ENCODE peak calls at places on chromosomes 3 and 15, in ten cellular contexts. One of them, this sample, is unnamed.

GRCh38 chr3:57951106-57951882 is 56.9 kb upstream of the FLNB start:
- DNase-seq in BE2C: peak; percentile 64
- DNase-seq in Daoy: peak; percentile 83
- DNase-seq in glomerular endothelial cell: no peak
- DNase-seq in amniotic stem cell: peak; percentile 49
- DNase-seq in AG20443: peak; percentile 86
- DNase-seq in Right ventricle myocardium superior: peak; percentile 85
- DNase-seq in effector CD8-positive, alpha-beta T cell: no peak
- DNase-seq in T-helper 1 cell: no peak
- DNase-seq in NCI-H1048: no peak
- DNase-seq in this sample: peak; percentile 79

GRCh38 chr3:153043729-153044314 is 118.2 kb upstream of the RAP2B start:
- DNase-seq in amniotic stem cell: no peak
- DNase-seq in T-helper 1 cell: no peak
- DNase-seq in effector CD8-positive, alpha-beta T cell: no peak
- DNase-seq in Right ventricle myocardium superior: no peak
- DNase-seq in glomerular endothelial cell: no peak
- DNase-seq in Daoy: no peak
- DNase-seq in BE2C: no peak
- DNase-seq in AG20443: peak; percentile 43
- DNase-seq in NCI-H1048: no peak
- DNase-seq in this sample: no peak

GRCh38 chr3:123301331-123302184 is 99.8 kb downstream of the SEC22A start:
- DNase-seq in NCI-H1048: no peak
- DNase-seq in BE2C: no peak
- DNase-seq in T-helper 1 cell: no peak
- DNase-seq in Daoy: no peak
- DNase-seq in amniotic stem cell: no peak
- DNase-seq in glomerular endothelial cell: no peak
- DNase-seq in effector CD8-positive, alpha-beta T cell: no peak
- DNase-seq in Right ventricle myocardium superior: peak; percentile 19
- DNase-seq in AG20443: peak; percentile 36
- DNase-seq in this sample: no peak

GRCh38 chr15:27074179-27074578 is 103.2 kb downstream of the GABRG3 start:
- DNase-seq in BE2C: no peak
- DNase-seq in AG20443: no peak
- DNase-seq in glomerular endothelial cell: no peak
- DNase-seq in NCI-H1048: no peak
- DNase-seq in effector CD8-positive, alpha-beta T cell: no peak
- DNase-seq in amniotic stem cell: no peak
- DNase-seq in T-helper 1 cell: no peak
- DNase-seq in Daoy: no peak
- DNase-seq in Right ventricle myocardium superior: no peak
- DNase-seq in this sample: no peak

GRCh38 chr3:115905871-115906270 is 282.6 kb downstream of the GAP43 start:
- DNase-seq in BE2C: no peak
- DNase-seq in T-helper 1 cell: no peak
- DNase-seq in effector CD8-positive, alpha-beta T cell: no peak
- DNase-seq in glomerular endothelial cell: no peak
- DNase-seq in NCI-H1048: no peak
- DNase-seq in Daoy: no peak
- DNase-seq in amniotic stem cell: no peak
- DNase-seq in AG20443: no peak
- DNase-seq in Right ventricle myocardium superior: no peak
- DNase-seq in this sample: no peak

GRCh38 chr15:79185199-79185598 is 94.6 kb upstream of the RASGRF1 start:
- DNase-seq in amniotic stem cell: no peak
- DNase-seq in AG20443: no peak
- DNase-seq in BE2C: peak; percentile 52
- DNase-seq in T-helper 1 cell: no peak
- DNase-seq in Daoy: no peak
- DNase-seq in Right ventricle myocardium superior: no peak
- DNase-seq in glomerular endothelial cell: no peak
- DNase-seq in effector CD8-positive, alpha-beta T cell: no peak
- DNase-seq in NCI-H1048: no peak
- DNase-seq in this sample: no peak

GRCh38 chr3:12509466-12509865 is 25.2 kb downstream of the TSEN2 start:
- DNase-seq in BE2C: no peak
- DNase-seq in T-helper 1 cell: no peak
- DNase-seq in effector CD8-positive, alpha-beta T cell: no peak
- DNase-seq in AG20443: no peak
- DNase-seq in Right ventricle myocardium superior: no peak
- DNase-seq in amniotic stem cell: no peak
- DNase-seq in Daoy: no peak
- DNase-seq in glomerular endothelial cell: no peak
- DNase-seq in NCI-H1048: no peak
- DNase-seq in this sample: no peak

GRCh38 chr15:91311986-91312385 is 211.9 kb downstream of the SV2B start:
- DNase-seq in T-helper 1 cell: peak; percentile 37
- DNase-seq in glomerular endothelial cell: no peak
- DNase-seq in AG20443: no peak
- DNase-seq in amniotic stem cell: no peak
- DNase-seq in Daoy: no peak
- DNase-seq in BE2C: no peak
- DNase-seq in NCI-H1048: no peak
- DNase-seq in Right ventricle myocardium superior: no peak
- DNase-seq in effector CD8-positive, alpha-beta T cell: no peak
- DNase-seq in this sample: no peak

GRCh38 chr15:71272932-71273331 is 157.7 kb downstream of the THSD4 start:
- DNase-seq in AG20443: no peak
- DNase-seq in BE2C: no peak
- DNase-seq in amniotic stem cell: no peak
- DNase-seq in Daoy: peak; percentile 40
- DNase-seq in glomerular endothelial cell: no peak
- DNase-seq in NCI-H1048: no peak
- DNase-seq in T-helper 1 cell: no peak
- DNase-seq in Right ventricle myocardium superior: no peak
- DNase-seq in effector CD8-positive, alpha-beta T cell: no peak
- DNase-seq in this sample: no peak

GRCh38 chr15:95440712-95441111 is 889.8 kb upstream of the NR2F2 start:
- DNase-seq in AG20443: no peak
- DNase-seq in amniotic stem cell: no peak
- DNase-seq in Right ventricle myocardium superior: no peak
- DNase-seq in effector CD8-positive, alpha-beta T cell: no peak
- DNase-seq in T-helper 1 cell: no peak
- DNase-seq in NCI-H1048: no peak
- DNase-seq in glomerular endothelial cell: no peak
- DNase-seq in BE2C: no peak
- DNase-seq in Daoy: no peak
- DNase-seq in this sample: no peak

GRCh38 chr3:62638316-62638715 is 236.9 kb downstream of the CADPS start:
- DNase-seq in glomerular endothelial cell: no peak
- DNase-seq in T-helper 1 cell: no peak
- DNase-seq in BE2C: no peak
- DNase-seq in amniotic stem cell: no peak
- DNase-seq in NCI-H1048: no peak
- DNase-seq in Daoy: no peak
- DNase-seq in Right ventricle myocardium superior: no peak
- DNase-seq in effector CD8-positive, alpha-beta T cell: no peak
- DNase-seq in AG20443: no peak
- DNase-seq in this sample: no peak

GRCh38 chr3:64295594-64295993 is 70.3 kb upstream of the PRICKLE2 start:
- DNase-seq in Right ventricle myocardium superior: no peak
- DNase-seq in T-helper 1 cell: no peak
- DNase-seq in BE2C: no peak
- DNase-seq in effector CD8-positive, alpha-beta T cell: no peak
- DNase-seq in amniotic stem cell: peak; percentile 51
- DNase-seq in AG20443: peak; percentile 82
- DNase-seq in glomerular endothelial cell: no peak
- DNase-seq in Daoy: peak; percentile 61
- DNase-seq in NCI-H1048: no peak
- DNase-seq in this sample: no peak

GRCh38 chr3:172031957-172032356 is 7.4 kb upstream of the FNDC3B start:
- DNase-seq in effector CD8-positive, alpha-beta T cell: no peak
- DNase-seq in glomerular endothelial cell: no peak
- DNase-seq in amniotic stem cell: no peak
- DNase-seq in Right ventricle myocardium superior: no peak
- DNase-seq in T-helper 1 cell: no peak
- DNase-seq in Daoy: no peak
- DNase-seq in AG20443: no peak
- DNase-seq in NCI-H1048: no peak
- DNase-seq in BE2C: no peak
- DNase-seq in this sample: no peak

GRCh38 chr15:58947179-58947578 is 13.7 kb upstream of the SLTM start:
- DNase-seq in T-helper 1 cell: no peak
- DNase-seq in Daoy: peak; percentile 19
- DNase-seq in effector CD8-positive, alpha-beta T cell: no peak
- DNase-seq in glomerular endothelial cell: no peak
- DNase-seq in AG20443: no peak
- DNase-seq in NCI-H1048: no peak
- DNase-seq in Right ventricle myocardium superior: no peak
- DNase-seq in amniotic stem cell: no peak
- DNase-seq in BE2C: no peak
- DNase-seq in this sample: no peak

GRCh38 chr15:90351479-90352108 is 490 bp upstream of the ZNF774 start:
- DNase-seq in glomerular endothelial cell: no peak
- DNase-seq in AG20443: no peak
- DNase-seq in amniotic stem cell: no peak
- DNase-seq in Right ventricle myocardium superior: no peak
- DNase-seq in BE2C: no peak
- DNase-seq in effector CD8-positive, alpha-beta T cell: no peak
- DNase-seq in Daoy: no peak
- DNase-seq in T-helper 1 cell: no peak
- DNase-seq in NCI-H1048: no peak
- DNase-seq in this sample: no peak

GRCh38 chr3:113714702-113715101 is 18.3 kb upstream of the USF3 start:
- DNase-seq in AG20443: no peak
- DNase-seq in NCI-H1048: no peak
- DNase-seq in glomerular endothelial cell: no peak
- DNase-seq in T-helper 1 cell: no peak
- DNase-seq in effector CD8-positive, alpha-beta T cell: no peak
- DNase-seq in amniotic stem cell: no peak
- DNase-seq in Daoy: no peak
- DNase-seq in BE2C: no peak
- DNase-seq in Right ventricle myocardium superior: no peak
- DNase-seq in this sample: no peak

GRCh38 chr15:29270169-29270955 is 740 bp upstream of the NSMCE3 start:
- DNase-seq in glomerular endothelial cell: no peak
- DNase-seq in BE2C: no peak
- DNase-seq in NCI-H1048: no peak
- DNase-seq in effector CD8-positive, alpha-beta T cell: no peak
- DNase-seq in Right ventricle myocardium superior: no peak
- DNase-seq in T-helper 1 cell: peak; percentile 73
- DNase-seq in amniotic stem cell: no peak
- DNase-seq in Daoy: no peak
- DNase-seq in AG20443: peak; percentile 16
- DNase-seq in this sample: no peak

GRCh38 chr15:27831384-27832262 is 267.5 kb downstream of the OCA2 start:
- DNase-seq in NCI-H1048: no peak
- DNase-seq in BE2C: no peak
- DNase-seq in effector CD8-positive, alpha-beta T cell: no peak
- DNase-seq in Right ventricle myocardium superior: no peak
- DNase-seq in T-helper 1 cell: no peak
- DNase-seq in glomerular endothelial cell: no peak
- DNase-seq in amniotic stem cell: no peak
- DNase-seq in Daoy: no peak
- DNase-seq in AG20443: no peak
- DNase-seq in this sample: no peak

GRCh38 chr3:18111702-18112311 is 313.3 kb downstream of the SATB1 start:
- DNase-seq in T-helper 1 cell: peak; percentile 6
- DNase-seq in AG20443: peak; percentile 60
- DNase-seq in effector CD8-positive, alpha-beta T cell: no peak
- DNase-seq in NCI-H1048: no peak
- DNase-seq in Daoy: peak; percentile 35
- DNase-seq in Right ventricle myocardium superior: no peak
- DNase-seq in amniotic stem cell: peak; percentile 23
- DNase-seq in glomerular endothelial cell: no peak
- DNase-seq in BE2C: no peak
- DNase-seq in this sample: peak; percentile 50

GRCh38 chr3:13335062-13335461 is 85.1 kb downstream of the NUP210 start:
- DNase-seq in glomerular endothelial cell: no peak
- DNase-seq in Daoy: no peak
- DNase-seq in effector CD8-positive, alpha-beta T cell: no peak
- DNase-seq in Right ventricle myocardium superior: no peak
- DNase-seq in amniotic stem cell: no peak
- DNase-seq in AG20443: no peak
- DNase-seq in BE2C: no peak
- DNase-seq in T-helper 1 cell: no peak
- DNase-seq in NCI-H1048: no peak
- DNase-seq in this sample: no peak

GRCh38 chr15:98485451-98485850 is 162.9 kb upstream of the IGF1R start:
- DNase-seq in BE2C: no peak
- DNase-seq in Daoy: no peak
- DNase-seq in T-helper 1 cell: no peak
- DNase-seq in effector CD8-positive, alpha-beta T cell: no peak
- DNase-seq in glomerular endothelial cell: no peak
- DNase-seq in NCI-H1048: no peak
- DNase-seq in amniotic stem cell: no peak
- DNase-seq in Right ventricle myocardium superior: no peak
- DNase-seq in AG20443: no peak
- DNase-seq in this sample: no peak

GRCh38 chr3:151305081-151305777 is 11.4 kb downstream of the GPR87 start:
- DNase-seq in NCI-H1048: no peak
- DNase-seq in effector CD8-positive, alpha-beta T cell: no peak
- DNase-seq in glomerular endothelial cell: no peak
- DNase-seq in T-helper 1 cell: peak; percentile 20
- DNase-seq in amniotic stem cell: peak; percentile 78
- DNase-seq in BE2C: no peak
- DNase-seq in AG20443: peak; percentile 92
- DNase-seq in Right ventricle myocardium superior: peak; percentile 50
- DNase-seq in Daoy: peak; percentile 97
- DNase-seq in this sample: peak; percentile 88

GRCh38 chr15:100869151-100869999 is 10.3 kb upstream of the ALDH1A3 start:
- DNase-seq in effector CD8-positive, alpha-beta T cell: no peak
- DNase-seq in AG20443: no peak
- DNase-seq in amniotic stem cell: no peak
- DNase-seq in NCI-H1048: no peak
- DNase-seq in Right ventricle myocardium superior: no peak
- DNase-seq in Daoy: no peak
- DNase-seq in T-helper 1 cell: no peak
- DNase-seq in glomerular endothelial cell: no peak
- DNase-seq in BE2C: peak; percentile 48
- DNase-seq in this sample: no peak

GRCh38 chr3:72319202-72320095 is 528.8 kb downstream of the SHQ1 start:
- DNase-seq in BE2C: no peak
- DNase-seq in NCI-H1048: no peak
- DNase-seq in Daoy: peak; percentile 39
- DNase-seq in T-helper 1 cell: peak; percentile 27
- DNase-seq in amniotic stem cell: no peak
- DNase-seq in effector CD8-positive, alpha-beta T cell: no peak
- DNase-seq in Right ventricle myocardium superior: no peak
- DNase-seq in glomerular endothelial cell: no peak
- DNase-seq in AG20443: peak; percentile 58
- DNase-seq in this sample: no peak

GRCh38 chr3:46709721-46710120 is 7.9 kb downstream of the PRSS50 start:
- DNase-seq in AG20443: no peak
- DNase-seq in effector CD8-positive, alpha-beta T cell: no peak
- DNase-seq in glomerular endothelial cell: no peak
- DNase-seq in Daoy: no peak
- DNase-seq in NCI-H1048: no peak
- DNase-seq in T-helper 1 cell: no peak
- DNase-seq in Right ventricle myocardium superior: no peak
- DNase-seq in BE2C: no peak
- DNase-seq in amniotic stem cell: no peak
- DNase-seq in this sample: no peak

GRCh38 chr15:60901647-60902046 is 327.5 kb downstream of the RORA start:
- DNase-seq in BE2C: no peak
- DNase-seq in effector CD8-positive, alpha-beta T cell: no peak
- DNase-seq in Daoy: no peak
- DNase-seq in T-helper 1 cell: peak; percentile 70
- DNase-seq in NCI-H1048: no peak
- DNase-seq in glomerular endothelial cell: no peak
- DNase-seq in AG20443: no peak
- DNase-seq in amniotic stem cell: no peak
- DNase-seq in Right ventricle myocardium superior: no peak
- DNase-seq in this sample: no peak

GRCh38 chr3:58683001-58683845 is 16.6 kb upstream of the FAM3D start:
- DNase-seq in NCI-H1048: no peak
- DNase-seq in effector CD8-positive, alpha-beta T cell: no peak
- DNase-seq in T-helper 1 cell: no peak
- DNase-seq in Right ventricle myocardium superior: no peak
- DNase-seq in amniotic stem cell: no peak
- DNase-seq in AG20443: peak; percentile 46
- DNase-seq in Daoy: peak; percentile 57
- DNase-seq in BE2C: no peak
- DNase-seq in glomerular endothelial cell: no peak
- DNase-seq in this sample: peak; percentile 72

GRCh38 chr15:67501836-67502461 is 19.0 kb upstream of the C15orf61 start:
- DNase-seq in Right ventricle myocardium superior: no peak
- DNase-seq in BE2C: no peak
- DNase-seq in glomerular endothelial cell: no peak
- DNase-seq in effector CD8-positive, alpha-beta T cell: no peak
- DNase-seq in T-helper 1 cell: no peak
- DNase-seq in NCI-H1048: no peak
- DNase-seq in Daoy: no peak
- DNase-seq in AG20443: peak; percentile 14
- DNase-seq in amniotic stem cell: no peak
- DNase-seq in this sample: no peak